ENCODE peak calls at places on chromosomes 6 and 20, in four cellular contexts. One of them, this sample, is unnamed. For H3K4me1, the result is how much of the 10 kb centered on the place peaks cover.

GRCh38 chr20:48156951-48157700 is 371.8 kb upstream of the SULF2 start:
- DNase-seq in left lung: no peak
- DNase-seq in testis: no peak
- DNase-seq in stomach: no peak
- DNase-seq in this sample: no peak

GRCh38 chr6:159959976-159960384 is 8.9 kb upstream of the IGF2R start:
- DNase-seq in left lung: no peak
- DNase-seq in testis: peak
- DNase-seq in stomach: no peak
- DNase-seq in this sample: no peak

GRCh38 chr6:28474441-28475219 is 31.3 kb upstream of the ZSCAN23 start:
- DNase-seq in left lung: no peak
- DNase-seq in testis: no peak
- DNase-seq in stomach: no peak
- DNase-seq in this sample: no peak

GRCh38 chr6:90537027-90537426 is 49.8 kb downstream of the MAP3K7 start:
- DNase-seq in left lung: no peak
- DNase-seq in testis: no peak
- DNase-seq in stomach: no peak
- DNase-seq in this sample: no peak

GRCh38 chr20:1877604-1878195 is 17.5 kb upstream of the SIRPA start:
- DNase-seq in left lung: no peak
- DNase-seq in testis: no peak
- DNase-seq in stomach: no peak
- DNase-seq in this sample: no peak

GRCh38 chr6:12037803-12038202 is 25.7 kb downstream of the HIVEP1 start:
- DNase-seq in left lung: no peak
- DNase-seq in testis: no peak
- DNase-seq in stomach: no peak
- DNase-seq in this sample: no peak

GRCh38 chr6:16585805-16586204 is 175.5 kb downstream of the ATXN1 start:
- DNase-seq in left lung: no peak
- DNase-seq in testis: no peak
- DNase-seq in stomach: no peak
- DNase-seq in this sample: no peak

GRCh38 chr20:62898970-62899632 is 27.2 kb downstream of the DIDO1 start:
- DNase-seq in left lung: no peak
- DNase-seq in testis: no peak
- DNase-seq in stomach: no peak
- DNase-seq in this sample: no peak

GRCh38 chr6:6803180-6803978 is 214.9 kb downstream of the LY86 start:
- DNase-seq in left lung: peak
- DNase-seq in testis: no peak
- DNase-seq in stomach: peak
- DNase-seq in this sample: no peak

GRCh38 chr6:129368076-129368475 is 341.9 kb downstream of the ARHGAP18 start:
- DNase-seq in left lung: no peak
- DNase-seq in testis: no peak
- DNase-seq in stomach: no peak
- DNase-seq in this sample: no peak

GRCh38 chr6:148035763-148036390 is 306.8 kb upstream of the SASH1 start:
- DNase-seq in left lung: no peak
- DNase-seq in testis: no peak
- DNase-seq in stomach: no peak
- DNase-seq in this sample: no peak

GRCh38 chr20:35734777-35735649 is 7.0 kb downstream of the RBM39 start:
- DNase-seq in left lung: no peak
- DNase-seq in testis: no peak
- DNase-seq in stomach: no peak
- DNase-seq in this sample: no peak
- H3K4me1 ChIP-seq in left lung: under half
- H3K4me1 ChIP-seq in testis: under half
- H3K4me1 ChIP-seq in stomach: half or more
- H3K4me1 ChIP-seq in this sample: under half

GRCh38 chr6:26033942-26034354 is 53.3 kb upstream of the HFE start:
- DNase-seq in left lung: no peak
- DNase-seq in testis: no peak
- DNase-seq in stomach: no peak
- DNase-seq in this sample: peak

GRCh38 chr6:26031595-26032386 is 55.4 kb upstream of the HFE start:
- DNase-seq in left lung: peak
- DNase-seq in testis: peak
- DNase-seq in stomach: peak
- DNase-seq in this sample: peak

GRCh38 chr6:26033132-26033941 is 53.9 kb upstream of the HFE start:
- DNase-seq in left lung: peak
- DNase-seq in testis: peak
- DNase-seq in stomach: peak
- DNase-seq in this sample: peak

GRCh38 chr6:26031151-26031594 is 56.1 kb upstream of the HFE start:
- DNase-seq in left lung: no peak
- DNase-seq in testis: no peak
- DNase-seq in stomach: no peak
- DNase-seq in this sample: no peak

DNA sequence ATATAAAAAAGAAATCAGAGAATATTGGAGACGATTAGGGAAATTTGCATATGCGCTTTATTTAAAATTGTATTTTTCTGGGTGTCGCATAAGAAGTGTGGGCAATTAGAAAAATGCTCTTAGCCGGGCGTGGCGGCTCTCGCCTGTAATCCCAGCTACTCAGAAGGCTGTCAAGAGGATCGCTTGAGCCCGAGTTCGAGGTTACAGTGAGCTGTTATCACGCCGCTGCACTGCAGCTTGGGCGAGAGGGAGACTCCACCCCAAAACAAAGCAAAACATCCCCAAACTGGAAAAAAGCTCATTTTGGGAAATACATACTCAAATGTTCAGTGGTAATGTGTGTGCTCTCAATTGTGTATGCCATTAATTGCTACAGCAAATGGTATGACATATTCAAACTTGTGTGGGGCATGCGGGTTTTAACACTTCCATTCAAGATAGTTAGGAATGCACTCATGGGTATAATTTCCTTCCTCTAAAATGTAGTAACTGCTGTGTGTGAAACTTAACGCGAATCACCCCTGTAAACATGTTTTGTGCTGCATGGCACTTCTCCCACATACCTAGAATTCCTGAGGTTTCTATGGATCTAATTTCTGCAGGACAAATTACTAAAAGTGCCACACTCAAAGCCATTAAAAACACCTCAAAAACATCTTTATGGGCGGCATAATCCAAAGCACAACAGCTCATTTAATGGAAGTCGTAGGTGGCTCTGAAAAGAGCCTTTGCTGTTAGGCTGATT is 54.7 kb upstream of the HFE start:
- DNase-seq in left lung: no peak
- DNase-seq in testis: no peak
- DNase-seq in stomach: no peak
- DNase-seq in this sample: peak
- H3K4me1 ChIP-seq in left lung: under half
- H3K4me1 ChIP-seq in testis: under half
- H3K4me1 ChIP-seq in stomach: under half
- H3K4me1 ChIP-seq in this sample: under half

DNA sequence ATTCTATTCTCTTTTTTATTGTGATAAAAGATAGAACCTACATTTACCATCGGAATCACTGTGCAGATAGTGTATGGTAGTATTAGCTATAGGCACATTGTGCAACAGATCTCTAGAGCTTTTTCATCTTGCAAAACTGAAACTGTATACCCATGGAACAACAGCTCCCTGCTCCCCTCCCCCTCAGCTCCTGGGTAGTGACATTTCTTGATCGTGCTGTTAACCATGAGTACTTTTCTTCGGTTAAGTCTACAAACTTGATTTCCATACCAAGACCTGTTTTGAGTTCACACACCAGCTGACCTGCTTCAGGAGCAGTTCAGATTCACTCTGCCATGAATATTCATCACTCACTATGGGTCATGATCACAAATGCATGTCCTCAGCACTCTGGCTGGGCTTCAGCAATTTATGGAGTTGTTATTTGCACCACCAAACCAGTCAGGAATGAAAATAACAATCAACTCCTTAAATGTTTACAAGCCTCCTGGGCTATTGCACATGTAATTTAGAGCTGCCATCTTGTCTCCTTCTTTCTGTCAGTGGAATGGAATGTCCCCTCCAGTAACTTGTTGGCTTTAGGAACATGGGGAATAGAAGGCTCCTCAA is 32.8 kb downstream of the PRDM1 start:
- DNase-seq in left lung: no peak
- DNase-seq in testis: no peak
- DNase-seq in stomach: no peak
- DNase-seq in this sample: no peak
- H3K4me1 ChIP-seq in left lung: under half
- H3K4me1 ChIP-seq in testis: under half
- H3K4me1 ChIP-seq in stomach: under half
- H3K4me1 ChIP-seq in this sample: under half

GRCh38 chr20:3901028-3901746 is 12.0 kb downstream of the PANK2 start:
- DNase-seq in left lung: no peak
- DNase-seq in testis: no peak
- DNase-seq in stomach: no peak
- DNase-seq in this sample: no peak
- H3K4me1 ChIP-seq in left lung: under half
- H3K4me1 ChIP-seq in testis: half or more
- H3K4me1 ChIP-seq in stomach: under half
- H3K4me1 ChIP-seq in this sample: half or more

GRCh38 chr6:146887447-146888077 is 288.8 kb downstream of the ADGB start:
- DNase-seq in left lung: no peak
- DNase-seq in testis: no peak
- DNase-seq in stomach: no peak
- DNase-seq in this sample: no peak
- H3K4me1 ChIP-seq in left lung: under half
- H3K4me1 ChIP-seq in testis: under half
- H3K4me1 ChIP-seq in stomach: under half
- H3K4me1 ChIP-seq in this sample: under half

DNA sequence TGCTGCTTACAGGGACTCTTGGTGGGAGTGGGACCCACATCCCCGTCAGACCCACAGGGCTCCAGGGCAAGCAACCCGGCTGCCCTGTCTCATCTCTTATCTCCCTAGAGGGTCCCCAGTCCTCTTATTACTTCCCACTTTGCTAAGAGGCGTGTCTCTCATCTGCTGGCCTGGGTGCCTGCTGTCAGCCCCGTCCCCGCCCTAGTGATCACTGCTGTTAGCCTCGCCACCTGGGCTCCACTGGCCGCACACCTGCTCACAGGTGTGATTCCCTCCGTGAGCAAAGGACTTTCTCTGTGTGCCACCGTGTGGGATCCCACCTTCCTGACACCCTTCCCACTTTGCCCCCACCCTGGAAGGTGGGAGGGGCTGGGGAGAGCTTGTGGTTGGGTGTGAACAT is 57.6 kb downstream of the TCP11 start:
- DNase-seq in left lung: no peak
- DNase-seq in testis: peak
- DNase-seq in stomach: no peak
- DNase-seq in this sample: no peak
- H3K4me1 ChIP-seq in left lung: under half
- H3K4me1 ChIP-seq in testis: under half
- H3K4me1 ChIP-seq in stomach: under half
- H3K4me1 ChIP-seq in this sample: under half

GRCh38 chr6:135018961-135019360 is 35.7 kb downstream of the HBS1L start:
- DNase-seq in left lung: no peak
- DNase-seq in testis: no peak
- DNase-seq in stomach: no peak
- DNase-seq in this sample: no peak
- H3K4me1 ChIP-seq in left lung: under half
- H3K4me1 ChIP-seq in testis: under half
- H3K4me1 ChIP-seq in stomach: under half
- H3K4me1 ChIP-seq in this sample: under half

GRCh38 chr6:142374090-142374783 is 72.4 kb downstream of the ADGRG6 start:
- DNase-seq in left lung: no peak
- DNase-seq in testis: no peak
- DNase-seq in stomach: no peak
- DNase-seq in this sample: no peak
- H3K4me1 ChIP-seq in left lung: under half
- H3K4me1 ChIP-seq in testis: under half
- H3K4me1 ChIP-seq in stomach: under half
- H3K4me1 ChIP-seq in this sample: under half

GRCh38 chr20:38130687-38131587 is 34.1 kb downstream of the TGM2 start:
- DNase-seq in left lung: no peak
- DNase-seq in testis: no peak
- DNase-seq in stomach: no peak
- DNase-seq in this sample: no peak
- H3K4me1 ChIP-seq in left lung: under half
- H3K4me1 ChIP-seq in testis: under half
- H3K4me1 ChIP-seq in stomach: under half
- H3K4me1 ChIP-seq in this sample: under half